ENCODE peak calls at places on chromosomes 7 and 10, in seven cellular contexts. S is A549, L is K562, C is AG09319, P is vagina, M is cardiac fibroblast, G is GM13976. Z is an unnamed sample.
A peak's percentile ranks its signal among the peaks of the same experiment; 100 is the strongest.

GRCh38 chr7:151426486-151426905 is 13.4 kb downstream of the CRYGN start:
- DNase-seq in S (peak; percentile 77), L (no peak), C (peak; percentile 65), P (no peak), M (peak; percentile 98), G (no peak), Z (peak; percentile 81)

GRCh38 chr7:17532861-17533404 is 234.5 kb downstream of the AHR start:
- DNase-seq in S (peak; percentile 18), L (no peak), C (no peak), P (no peak), M (peak; percentile 62), G (no peak), Z (peak; percentile 84)

GRCh38 chr10:72085864-72086465 is 2.4 kb downstream of the SPOCK2 start:
- DNase-seq in S (no peak), L (no peak), C (no peak), P (no peak), M (no peak), G (no peak), Z (no peak)

GRCh38 chr7:13832346-13832745 is 157.1 kb downstream of the ETV1 start:
- DNase-seq in S (no peak), L (no peak), C (no peak), P (no peak), M (no peak), G (no peak), Z (no peak)

GRCh38 chr7:155206286-155207020 is 91.2 kb upstream of the INSIG1 start:
- DNase-seq in S (no peak), L (peak; percentile 78), C (peak; percentile 31), P (no peak), M (peak; percentile 90), G (peak; percentile 76), Z (peak; percentile 59)

GRCh38 chr10:132489704-132490534 is 47.7 kb upstream of the INPP5A start:
- DNase-seq in S (no peak), L (no peak), C (no peak), P (no peak), M (no peak), G (no peak), Z (no peak)

GRCh38 chr7:119720541-119720940 is 552.4 kb upstream of the KCND2 start:
- DNase-seq in S (no peak), L (no peak), C (peak; percentile 27), P (no peak), M (peak; percentile 87), G (no peak), Z (peak; percentile 4)

GRCh38 chr7:44634839-44635591 is 28.6 kb downstream of the OGDH start:
- DNase-seq in S (no peak), L (peak; percentile 66), C (no peak), P (no peak), M (peak; percentile 56), G (no peak), Z (no peak)

GRCh38 chr10:79932307-79932706 is 16.6 kb downstream of the SFTPD start:
- DNase-seq in S (no peak), L (no peak), C (no peak), P (no peak), M (no peak), G (no peak), Z (no peak)

GRCh38 chr10:86263907-86264306 is 102.7 kb downstream of the GRID1 start:
- DNase-seq in S (no peak), L (no peak), C (no peak), P (peak; percentile 54), M (no peak), G (no peak), Z (no peak)

GRCh38 chr7:87354749-87355148 is 9.3 kb downstream of the CROT start:
- DNase-seq in S (no peak), L (no peak), C (no peak), P (no peak), M (no peak), G (no peak), Z (no peak)

GRCh38 chr7:142811154-142811737 is 40.5 kb downstream of the PRSS2 start:
- DNase-seq in S (peak; percentile 50), L (peak; percentile 77), C (peak; percentile 3), P (no peak), M (peak; percentile 66), G (no peak), Z (peak; percentile 7)

GRCh38 chr7:127904706-127905056 is 126.6 kb downstream of the LRRC4 start:
- DNase-seq in S (no peak), L (no peak), C (no peak), P (no peak), M (no peak), G (no peak), Z (no peak)

GRCh38 chr7:95105627-95106026 is 198.2 kb downstream of the PPP1R9A start:
- DNase-seq in S (no peak), L (no peak), C (no peak), P (no peak), M (no peak), G (no peak), Z (no peak)

GRCh38 chr10:35642023-35642792 is at the start of gene FZD8:
- DNase-seq in S (peak; percentile 88), L (peak; percentile 92), C (peak; percentile 76), P (peak; percentile 91), M (peak; percentile 94), G (peak; percentile 88), Z (peak; percentile 63)

GRCh38 chr7:116399808-116400207 is 99.7 kb upstream of the CAV2 start:
- DNase-seq in S (no peak), L (no peak), C (no peak), P (no peak), M (peak; percentile 15), G (no peak), Z (peak; percentile 24)

GRCh38 chr10:61901829-61902447 is 439 bp downstream of the ARID5B start:
- DNase-seq in S (peak; percentile 51), L (no peak), C (no peak), P (no peak), M (peak; percentile 46), G (no peak), Z (no peak)

DNA sequence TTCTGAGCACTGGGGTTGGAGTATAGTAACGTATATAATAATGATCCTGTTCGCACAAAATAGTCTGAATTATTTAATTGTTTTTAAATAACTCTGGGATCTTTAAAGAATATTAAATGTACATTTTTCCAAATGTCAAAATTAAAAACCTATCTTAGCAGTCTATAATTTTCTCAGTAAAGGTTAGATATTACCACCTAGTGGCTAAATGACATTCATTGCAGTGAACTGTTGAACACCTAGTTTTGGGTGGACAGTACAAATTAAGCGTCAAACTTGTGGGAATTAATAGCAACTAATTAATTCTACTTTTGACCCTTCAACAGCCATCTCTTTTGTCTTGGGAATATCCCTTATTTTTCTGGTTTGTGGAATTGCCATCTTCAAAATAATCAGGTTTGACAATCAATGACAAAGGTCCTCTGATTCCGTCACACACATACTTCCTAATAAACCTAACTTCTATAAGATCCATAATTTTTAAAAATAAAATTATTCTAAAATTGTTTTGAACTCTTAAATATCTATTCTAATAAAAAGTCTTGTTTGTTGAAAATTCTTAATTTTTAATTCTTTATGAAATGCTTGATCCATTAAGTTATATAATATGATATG is 165.7 kb downstream of the SEMA3D start:
- DNase-seq in S (peak; percentile 1), L (peak; percentile 12), C (no peak), P (no peak), M (peak; percentile 44), G (no peak), Z (no peak)
- TF ChIP-seq CTCF in S (peak; percentile 84), L (peak; percentile 26), C (peak; percentile 55), P (no peak), M (peak; percentile 51), G (no peak), Z (peak; percentile 37)

GRCh38 chr10:94194256-94194655 is 168.5 kb downstream of the NOC3L start:
- DNase-seq in S (no peak), L (no peak), C (no peak), P (no peak), M (peak; percentile 39), G (no peak), Z (no peak)
- TF ChIP-seq CTCF in S (no peak), L (no peak), C (peak; percentile 11), P (no peak), M (peak; percentile 6), G (no peak), Z (peak; percentile 32)

GRCh38 chr7:153433223-153433622 is 619.0 kb upstream of the DPP6 start:
- DNase-seq in S (no peak), L (no peak), C (no peak), P (no peak), M (no peak), G (no peak), Z (no peak)

GRCh38 chr7:153430931-153431330 is 621.3 kb upstream of the DPP6 start:
- DNase-seq in S (no peak), L (no peak), C (no peak), P (no peak), M (no peak), G (no peak), Z (no peak)

GRCh38 chr7:153432056-153432455 is 620.1 kb upstream of the DPP6 start:
- DNase-seq in S (no peak), L (no peak), C (no peak), P (no peak), M (no peak), G (no peak), Z (no peak)
- TF ChIP-seq CTCF in S (no peak), L (no peak), C (no peak), P (no peak), M (no peak), G (no peak), Z (no peak)

DNA sequence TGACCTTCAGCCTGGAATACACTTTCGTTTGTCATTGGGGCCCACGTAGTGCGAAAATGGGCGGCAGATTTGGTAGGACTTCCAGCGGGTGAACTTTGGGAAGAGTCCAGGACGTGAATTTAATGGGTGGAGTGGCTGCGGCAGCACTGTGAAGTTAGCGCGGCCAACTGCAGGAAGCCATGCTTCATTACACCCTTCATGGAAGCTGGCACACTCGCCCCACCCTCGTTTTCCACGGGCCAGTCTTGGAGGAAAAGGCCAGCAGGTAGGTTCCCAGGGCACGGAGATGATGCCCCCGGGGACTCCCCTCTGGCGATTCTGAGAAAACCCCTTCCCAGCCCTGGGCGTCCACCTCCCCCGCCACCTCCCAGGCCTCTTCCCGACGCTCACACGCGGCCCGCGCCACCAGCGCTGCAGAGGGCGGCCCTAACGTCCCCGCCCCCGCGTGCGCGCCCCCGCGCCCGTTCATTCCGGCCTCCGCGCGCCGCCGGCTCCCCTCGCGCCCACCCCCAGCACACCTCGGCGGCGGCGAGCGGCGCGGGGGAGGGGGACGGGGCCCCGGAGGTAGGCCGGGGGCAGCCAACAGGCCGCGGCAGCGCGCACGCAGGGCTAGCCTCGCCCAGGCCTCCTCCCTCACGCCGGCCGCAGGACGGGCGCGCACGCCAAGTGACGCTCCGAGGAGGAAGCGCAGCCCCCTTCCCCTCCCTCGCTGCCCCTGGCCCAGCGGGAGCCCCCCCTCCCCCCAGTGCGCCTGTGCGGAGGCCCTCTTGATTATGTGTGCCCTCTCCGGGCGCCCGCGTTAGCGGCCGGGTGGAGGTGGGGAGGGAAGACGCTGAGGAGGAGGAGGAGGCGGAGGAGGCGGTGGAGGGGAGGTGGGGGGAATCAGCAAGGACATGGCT is at the start of gene MLLT10:
- DNase-seq in S (peak; percentile 73), L (peak; percentile 88), C (peak; percentile 93), P (peak; percentile 94), M (peak; percentile 99), G (peak; percentile 95), Z (peak; percentile 71)
- TF ChIP-seq CTCF in S (no peak), L (peak; percentile 19), C (peak; percentile 20), P (peak; percentile 3), M (peak; percentile 32), G (no peak), Z (peak; percentile 42)

GRCh38 chr10:75350791-75351190 is 50.8 kb downstream of the ZNF503 start:
- DNase-seq in S (peak; percentile 26), L (no peak), C (no peak), P (no peak), M (peak; percentile 12), G (no peak), Z (no peak)
- TF ChIP-seq CTCF in S (no peak), L (no peak), C (no peak), P (no peak), M (no peak), G (no peak), Z (no peak)

GRCh38 chr7:4631664-4632171 is 50.4 kb upstream of the FOXK1 start:
- DNase-seq in S (peak; percentile 98), L (peak; percentile 46), C (peak; percentile 80), P (peak; percentile 96), M (peak; percentile 96), G (no peak), Z (peak; percentile 77)
- TF ChIP-seq CTCF in S (peak; percentile 86), L (peak; percentile 89), C (peak; percentile 80), P (peak; percentile 67), M (peak; percentile 76), G (no peak), Z (peak; percentile 80)